ENCODE peak calls at places on chromosomes 16 and 17, in six cellular contexts. One of them, this sample, is unnamed.
A peak's percentile ranks its signal among the peaks of the same experiment; 100 is the strongest.

GRCh38 chr17:1137465-1137894 is 42.3 kb downstream of the ABR start:
- DNase-seq in mesendoderm: peak; percentile 41
- DNase-seq in IMR-90: no peak
- DNase-seq in H1: no peak
- DNase-seq in mesenchymal stem cell: no peak
- DNase-seq in neuronal stem cell: no peak
- DNase-seq in this sample: peak; percentile 97

GRCh38 chr16:27760845-27761176 is 210.9 kb downstream of the KATNIP start:
- DNase-seq in neuronal stem cell: no peak
- DNase-seq in mesenchymal stem cell: no peak
- DNase-seq in H1: no peak
- DNase-seq in mesendoderm: no peak
- DNase-seq in IMR-90: no peak
- DNase-seq in this sample: no peak

GRCh38 chr17:77349976-77350830 is 209.4 kb downstream of the SEC14L1 start:
- DNase-seq in mesendoderm: no peak
- DNase-seq in H1: no peak
- DNase-seq in neuronal stem cell: no peak
- DNase-seq in IMR-90: peak; percentile 86
- DNase-seq in mesenchymal stem cell: peak; percentile 95
- DNase-seq in this sample: no peak

GRCh38 chr16:48164907-48165715 is 9.3 kb upstream of the ABCC12 start:
- DNase-seq in IMR-90: peak; percentile 65
- DNase-seq in neuronal stem cell: peak; percentile 77
- DNase-seq in mesendoderm: peak; percentile 86
- DNase-seq in H1: peak; percentile 89
- DNase-seq in mesenchymal stem cell: peak; percentile 77
- DNase-seq in this sample: peak; percentile 82

GRCh38 chr17:45270828-45271418 is 9.0 kb upstream of the SPATA32 start:
- DNase-seq in mesendoderm: peak; percentile 40
- DNase-seq in mesenchymal stem cell: no peak
- DNase-seq in neuronal stem cell: peak; percentile 20
- DNase-seq in IMR-90: no peak
- DNase-seq in H1: peak; percentile 91
- DNase-seq in this sample: no peak

GRCh38 chr16:12087901-12088364 is 111.4 kb downstream of the SNX29 start:
- DNase-seq in IMR-90: no peak
- DNase-seq in mesenchymal stem cell: no peak
- DNase-seq in H1: no peak
- DNase-seq in neuronal stem cell: no peak
- DNase-seq in mesendoderm: no peak
- DNase-seq in this sample: no peak

GRCh38 chr17:17580662-17581470 is 10.6 kb downstream of the PEMT start:
- DNase-seq in mesenchymal stem cell: peak; percentile 13
- DNase-seq in mesendoderm: no peak
- DNase-seq in H1: no peak
- DNase-seq in IMR-90: peak; percentile 27
- DNase-seq in neuronal stem cell: no peak
- DNase-seq in this sample: peak; percentile 66

GRCh38 chr16:48687421-48688038 is 77.5 kb upstream of the N4BP1 start:
- DNase-seq in H1: peak; percentile 53
- DNase-seq in mesenchymal stem cell: peak; percentile 75
- DNase-seq in mesendoderm: peak; percentile 78
- DNase-seq in IMR-90: peak; percentile 67
- DNase-seq in neuronal stem cell: peak; percentile 70
- DNase-seq in this sample: peak; percentile 51

GRCh38 chr17:48835971-48836370 is 5.1 kb downstream of the CALCOCO2 start:
- DNase-seq in mesenchymal stem cell: no peak
- DNase-seq in neuronal stem cell: no peak
- DNase-seq in H1: no peak
- DNase-seq in mesendoderm: no peak
- DNase-seq in IMR-90: no peak
- DNase-seq in this sample: no peak

GRCh38 chr17:54900457-54901229 is at the start of gene TOM1L1:
- DNase-seq in neuronal stem cell: peak; percentile 69
- DNase-seq in H1: peak; percentile 84
- DNase-seq in IMR-90: peak; percentile 46
- DNase-seq in mesendoderm: peak; percentile 88
- DNase-seq in mesenchymal stem cell: peak; percentile 79
- DNase-seq in this sample: peak; percentile 55

GRCh38 chr16:51151435-51151950 is 423 bp upstream of the SALL1 start:
- DNase-seq in mesenchymal stem cell: peak; percentile 93
- DNase-seq in neuronal stem cell: peak; percentile 92
- DNase-seq in H1: peak; percentile 82
- DNase-seq in mesendoderm: peak; percentile 96
- DNase-seq in IMR-90: peak; percentile 70
- DNase-seq in this sample: no peak

GRCh38 chr16:88430524-88431446 is 22.3 kb upstream of the ZFPM1 start:
- DNase-seq in IMR-90: no peak
- DNase-seq in mesendoderm: no peak
- DNase-seq in neuronal stem cell: no peak
- DNase-seq in H1: peak; percentile 74
- DNase-seq in mesenchymal stem cell: no peak
- DNase-seq in this sample: no peak

GRCh38 chr17:83198366-83199341 is 119.2 kb downstream of the METRNL start:
- DNase-seq in mesendoderm: no peak
- DNase-seq in neuronal stem cell: no peak
- DNase-seq in H1: no peak
- DNase-seq in mesenchymal stem cell: no peak
- DNase-seq in IMR-90: no peak
- DNase-seq in this sample: no peak

GRCh38 chr17:40833882-40834281 is 11.5 kb upstream of the KRT10 start:
- DNase-seq in mesendoderm: no peak
- DNase-seq in IMR-90: no peak
- DNase-seq in neuronal stem cell: no peak
- DNase-seq in H1: no peak
- DNase-seq in mesenchymal stem cell: no peak
- DNase-seq in this sample: no peak

GRCh38 chr17:83086197-83086880 is 6.9 kb downstream of the METRNL start:
- DNase-seq in mesendoderm: no peak
- DNase-seq in IMR-90: peak; percentile 67
- DNase-seq in neuronal stem cell: no peak
- DNase-seq in mesenchymal stem cell: no peak
- DNase-seq in H1: no peak
- DNase-seq in this sample: peak; percentile 54

GRCh38 chr17:76246080-76247066 is 6.1 kb upstream of the RNF157 start:
- DNase-seq in IMR-90: peak; percentile 53
- DNase-seq in mesendoderm: no peak
- DNase-seq in H1: no peak
- DNase-seq in neuronal stem cell: no peak
- DNase-seq in mesenchymal stem cell: peak; percentile 81
- DNase-seq in this sample: peak; percentile 43

GRCh38 chr17:66638707-66639479 is 196.0 kb upstream of the CACNG5 start:
- DNase-seq in mesenchymal stem cell: no peak
- DNase-seq in H1: no peak
- DNase-seq in neuronal stem cell: no peak
- DNase-seq in mesendoderm: no peak
- DNase-seq in IMR-90: no peak
- DNase-seq in this sample: no peak

GRCh38 chr16:30875881-30876791 is 17.7 kb downstream of the BCL7C start:
- DNase-seq in mesendoderm: peak; percentile 73
- DNase-seq in IMR-90: peak; percentile 26
- DNase-seq in H1: no peak
- DNase-seq in neuronal stem cell: no peak
- DNase-seq in mesenchymal stem cell: peak; percentile 1
- DNase-seq in this sample: peak; percentile 92
- H2BK120ac ChIP-seq in mesendoderm: no peak overlapping the region
- H2BK120ac ChIP-seq in IMR-90: peak overlapping the region; percentile 34
- H2BK120ac ChIP-seq in H1: no peak overlapping the region
- H2BK120ac ChIP-seq in neuronal stem cell: no peak overlapping the region
- H2BK120ac ChIP-seq in mesenchymal stem cell: peak overlapping the region; percentile 6
- H2BK120ac ChIP-seq in this sample: peak overlapping the region; percentile 39

GRCh38 chr17:50689251-50689650 is 18.5 kb downstream of the ANKRD40 start:
- DNase-seq in H1: no peak
- DNase-seq in mesendoderm: peak; percentile 51
- DNase-seq in neuronal stem cell: no peak
- DNase-seq in IMR-90: peak; percentile 66
- DNase-seq in mesenchymal stem cell: peak; percentile 82
- DNase-seq in this sample: no peak

GRCh38 chr17:50686494-50687199 is 21.1 kb downstream of the ANKRD40 start:
- DNase-seq in mesenchymal stem cell: peak; percentile 72
- DNase-seq in H1: no peak
- DNase-seq in neuronal stem cell: no peak
- DNase-seq in IMR-90: peak; percentile 61
- DNase-seq in mesendoderm: peak; percentile 75
- DNase-seq in this sample: no peak

GRCh38 chr17:50687200-50688066 is 20.3 kb downstream of the ANKRD40 start:
- DNase-seq in H1: no peak
- DNase-seq in IMR-90: no peak
- DNase-seq in mesenchymal stem cell: no peak
- DNase-seq in neuronal stem cell: no peak
- DNase-seq in mesendoderm: peak; percentile 62
- DNase-seq in this sample: no peak

GRCh38 chr17:50689956-50690886 is 17.5 kb downstream of the ANKRD40 start:
- DNase-seq in neuronal stem cell: peak; percentile 88
- DNase-seq in mesenchymal stem cell: no peak
- DNase-seq in IMR-90: no peak
- DNase-seq in H1: no peak
- DNase-seq in mesendoderm: peak; percentile 19
- DNase-seq in this sample: no peak

GRCh38 chr17:50688168-50688719 is 19.5 kb downstream of the ANKRD40 start:
- DNase-seq in mesendoderm: no peak
- DNase-seq in H1: no peak
- DNase-seq in neuronal stem cell: no peak
- DNase-seq in IMR-90: no peak
- DNase-seq in mesenchymal stem cell: no peak
- DNase-seq in this sample: no peak
- H3K4me2 ChIP-seq in mesendoderm: no peak overlapping the region
- H3K4me2 ChIP-seq in H1: no peak overlapping the region
- H3K4me2 ChIP-seq in neuronal stem cell: no peak overlapping the region
- H3K4me2 ChIP-seq in IMR-90: no peak overlapping the region
- H3K4me2 ChIP-seq in mesenchymal stem cell: no peak overlapping the region
- H3K4me2 ChIP-seq in this sample: no peak overlapping the region

GRCh38 chr17:74778960-74779359 is 2.8 kb upstream of the NAT9 start:
- DNase-seq in mesendoderm: no peak
- DNase-seq in H1: no peak
- DNase-seq in mesenchymal stem cell: peak; percentile 77
- DNase-seq in neuronal stem cell: no peak
- DNase-seq in IMR-90: peak; percentile 72
- DNase-seq in this sample: peak; percentile 77
- H3K4me3 ChIP-seq in mesendoderm: no peak overlapping the region
- H3K4me3 ChIP-seq in H1: no peak overlapping the region
- H3K4me3 ChIP-seq in mesenchymal stem cell: no peak overlapping the region
- H3K4me3 ChIP-seq in neuronal stem cell: no peak overlapping the region
- H3K4me3 ChIP-seq in IMR-90: no peak overlapping the region
- H3K4me3 ChIP-seq in this sample: no peak overlapping the region

GRCh38 chr16:54459509-54460235 is 173.1 kb upstream of the IRX3 start:
- DNase-seq in mesendoderm: no peak
- DNase-seq in H1: no peak
- DNase-seq in IMR-90: no peak
- DNase-seq in neuronal stem cell: no peak
- DNase-seq in mesenchymal stem cell: no peak
- DNase-seq in this sample: no peak
- H2BK120ac ChIP-seq in mesendoderm: no peak overlapping the region
- H2BK120ac ChIP-seq in H1: no peak overlapping the region
- H2BK120ac ChIP-seq in IMR-90: no peak overlapping the region
- H2BK120ac ChIP-seq in neuronal stem cell: no peak overlapping the region
- H2BK120ac ChIP-seq in mesenchymal stem cell: no peak overlapping the region
- H2BK120ac ChIP-seq in this sample: no peak overlapping the region

GRCh38 chr17:21358185-21358584 is 18.0 kb upstream of the KCNJ12 start:
- DNase-seq in IMR-90: no peak
- DNase-seq in mesenchymal stem cell: no peak
- DNase-seq in neuronal stem cell: no peak
- DNase-seq in mesendoderm: no peak
- DNase-seq in H1: no peak
- DNase-seq in this sample: no peak
- H3K4me2 ChIP-seq in IMR-90: no peak overlapping the region
- H3K4me2 ChIP-seq in mesenchymal stem cell: no peak overlapping the region
- H3K4me2 ChIP-seq in neuronal stem cell: no peak overlapping the region
- H3K4me2 ChIP-seq in mesendoderm: no peak overlapping the region
- H3K4me2 ChIP-seq in H1: no peak overlapping the region
- H3K4me2 ChIP-seq in this sample: no peak overlapping the region

This sample was measured in trophoblast cell.